ENCODE peak calls at places on chromosomes 7 and 10, in seven cellular contexts. P is breast epithelium, Z is nephron progenitor cell, B is GM06990, D is Peyer's patch, Q is fibroblast of mammary gland, Y is NB4. T is an unnamed sample.

GRCh38 chr10:32957341-32958084 is 517 bp downstream of the ITGB1 start:
- DNase-seq in Y (peak; percentile 64), D (peak; percentile 72), Q (no peak), Z (peak; percentile 60), P (peak; percentile 54), B (peak; percentile 57), T (peak; percentile 38)

GRCh38 chr7:137342340-137342739 is 1.2 kb downstream of the PTN start:
- DNase-seq in Q (no peak), P (no peak), D (no peak), Y (no peak), Z (no peak), B (no peak), T (no peak)

GRCh38 chr7:141355057-141355456 is 196.2 kb upstream of the AGK start:
- DNase-seq in D (no peak), Q (peak; percentile 87), Z (no peak), Y (no peak), P (no peak), B (no peak), T (no peak)

GRCh38 chr7:37912756-37913155 is 3.9 kb downstream of the SFRP4 start:
- DNase-seq in Q (no peak), D (no peak), B (no peak), Z (no peak), Y (no peak), P (no peak), T (no peak)

GRCh38 chr10:21534611-21535493 is 820 bp downstream of the MLLT10 start:
- DNase-seq in B (peak; percentile 46), Q (peak; percentile 52), D (peak; percentile 80), Y (peak; percentile 68), P (no peak), Z (peak; percentile 77), T (peak; percentile 72)

GRCh38 chr7:34069676-34070075 is 164.3 kb downstream of the BMPER start:
- DNase-seq in Z (no peak), Y (no peak), Q (peak; percentile 59), B (no peak), P (no peak), D (no peak), T (no peak)

GRCh38 chr10:91909178-91909677 is at the start of gene FGFBP3:
- DNase-seq in Y (peak; percentile 93), D (peak; percentile 51), B (no peak), Z (peak; percentile 60), P (no peak), Q (peak; percentile 44), T (no peak)

GRCh38 chr10:102280397-102281015 is 35.2 kb downstream of the GBF1 start:
- DNase-seq in Q (peak; percentile 30), D (no peak), Z (no peak), P (no peak), B (no peak), Y (no peak), T (no peak)

GRCh38 chr10:3955493-3955892 is 170.5 kb upstream of the KLF6 start:
- DNase-seq in B (no peak), P (no peak), Y (no peak), D (no peak), Q (no peak), Z (peak; percentile 23), T (no peak)

GRCh38 chr10:105237685-105238084 is 596.6 kb downstream of the SORCS3 start:
- DNase-seq in D (no peak), B (no peak), P (no peak), Q (no peak), Y (no peak), Z (no peak), T (no peak)

GRCh38 chr10:98047009-98047741 is 16.8 kb upstream of the CRTAC1 start:
- DNase-seq in D (no peak), Q (no peak), Y (no peak), P (no peak), B (no peak), Z (no peak), T (no peak)

GRCh38 chr10:66747451-66747850 is 178.4 kb upstream of the LRRTM3 start:
- DNase-seq in Z (no peak), B (no peak), P (no peak), Q (peak; percentile 14), Y (no peak), D (no peak), T (no peak)

GRCh38 chr10:6924166-6924565 is 344.1 kb upstream of the PRKCQ start:
- DNase-seq in Q (peak; percentile 41), Y (peak; percentile 27), P (no peak), B (no peak), Z (no peak), D (no peak), T (no peak)

GRCh38 chr7:96118449-96119001 is 203.4 kb downstream of the SLC25A13 start:
- DNase-seq in Y (peak; percentile 23), B (no peak), Q (no peak), P (no peak), Z (peak; percentile 19), D (no peak), T (no peak)

GRCh38 chr10:132360766-132361447 is 28.9 kb downstream of the LRRC27 start:
- DNase-seq in D (peak; percentile 60), Q (no peak), P (no peak), Z (peak; percentile 47), B (no peak), Y (peak; percentile 48), T (no peak)

GRCh38 chr7:6252310-6252709 is 20.1 kb downstream of the CYTH3 start:
- DNase-seq in P (no peak), Z (no peak), Y (no peak), Q (peak; percentile 66), D (no peak), B (no peak), T (no peak)

GRCh38 chr7:70215491-70215890 is 617.2 kb downstream of the AUTS2 start:
- DNase-seq in Y (peak; percentile 38), Z (no peak), Q (peak; percentile 91), P (no peak), D (no peak), B (peak; percentile 29), T (peak; percentile 24)

GRCh38 chr7:138584696-138585095 is 116.5 kb downstream of the SVOPL start:
- DNase-seq in D (no peak), Y (no peak), B (no peak), Z (no peak), Q (peak; percentile 50), P (no peak), T (no peak)

GRCh38 chr10:16119445-16119844 is 259.1 kb upstream of the MINDY3 start:
- DNase-seq in P (no peak), Q (no peak), Y (no peak), Z (peak; percentile 13), D (no peak), B (no peak), T (no peak)

GRCh38 chr10:117413928-117414618 is 38.8 kb upstream of the PDZD8 start:
- DNase-seq in P (no peak), B (no peak), Y (no peak), D (no peak), Q (peak; percentile 83), Z (no peak), T (no peak)

GRCh38 chr7:44057181-44057848 is 8.1 kb downstream of the PGAM2 start:
- DNase-seq in Q (no peak), B (no peak), D (peak; percentile 42), Y (no peak), Z (no peak), P (no peak), T (no peak)

GRCh38 chr10:133445268-133445732 is 8.4 kb upstream of the SCART1 start:
- DNase-seq in Z (no peak), B (no peak), Y (no peak), P (peak; percentile 48), D (no peak), Q (no peak), T (no peak)

GRCh38 chr7:13016036-13016581 is 328.7 kb downstream of the ARL4A start:
- DNase-seq in P (no peak), D (no peak), Y (no peak), Q (peak; percentile 41), Z (no peak), B (no peak), T (no peak)

GRCh38 chr7:129370812-129371211 is 63.4 kb upstream of the STRIP2 start:
- DNase-seq in Y (peak; percentile 57), P (no peak), B (no peak), Q (no peak), D (no peak), Z (no peak), T (no peak)

DNA sequence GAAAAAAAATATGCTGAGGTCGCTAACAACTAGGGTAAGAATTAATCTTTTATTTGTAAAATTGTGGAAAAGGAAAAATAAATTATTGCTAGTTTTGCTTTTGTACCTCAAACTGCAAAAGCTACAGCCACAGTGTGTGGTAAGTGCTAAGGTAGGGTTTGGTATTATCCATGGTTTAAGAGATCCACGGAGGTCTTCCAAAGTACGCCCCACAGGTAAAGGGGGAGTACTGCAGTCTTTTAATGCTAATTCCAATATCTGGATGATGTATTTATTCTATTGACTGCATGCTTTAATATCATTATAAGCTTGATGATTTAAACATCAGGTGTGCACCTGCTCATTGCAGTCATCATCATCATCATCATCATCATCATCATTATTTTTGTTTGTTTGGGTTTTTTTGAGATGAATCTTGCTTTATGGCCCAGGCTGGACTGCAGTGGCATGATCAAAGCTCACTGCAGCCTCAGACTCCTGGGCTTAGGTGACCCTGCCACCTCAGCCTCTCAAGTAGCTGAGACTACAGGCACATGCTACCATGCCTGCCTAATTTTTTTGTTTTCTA is 38.4 kb upstream of the BMS1 start:
- DNase-seq in Y (no peak), B (no peak), P (no peak), Q (no peak), D (no peak), Z (no peak), T (no peak)
- TF ChIP-seq CTCF in Y (no peak), B (no peak), P (no peak), Q (no peak), D (no peak), Z (no peak), T (no peak)

DNA sequence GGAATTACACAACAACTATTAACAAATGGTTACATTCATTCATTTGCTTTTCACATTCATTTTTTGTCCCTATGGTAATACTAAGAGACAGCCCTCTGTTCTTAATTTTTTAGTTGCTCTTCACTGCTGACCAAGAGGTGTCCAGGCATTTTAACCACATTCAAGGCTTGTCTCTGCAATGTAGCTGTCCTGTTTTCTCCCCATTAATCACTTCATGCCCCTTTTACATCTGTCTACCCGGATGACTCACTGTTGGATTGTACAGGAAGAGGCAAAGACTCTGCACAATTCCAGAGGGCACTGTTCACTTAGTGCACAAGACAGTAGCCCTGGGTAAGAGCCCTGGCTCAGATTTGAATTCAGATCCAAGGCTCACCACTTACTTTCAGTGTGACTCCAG is 168.5 kb downstream of the NOC3L start:
- DNase-seq in Z (no peak), P (no peak), Y (no peak), D (no peak), Q (peak; percentile 80), B (no peak), T (no peak)
- TF ChIP-seq CTCF in Z (no peak), P (no peak), Y (no peak), D (no peak), Q (peak; percentile 20), B (no peak), T (no peak)

GRCh38 chr7:108452707-108453106 is 3.5 kb downstream of the NRCAM start:
- DNase-seq in B (no peak), D (no peak), Q (peak; percentile 63), Z (no peak), Y (peak; percentile 58), P (no peak), T (peak; percentile 62)
- TF ChIP-seq CTCF in B (peak; percentile 59), D (peak; percentile 8), Q (peak; percentile 75), Z (peak; percentile 47), Y (peak; percentile 70), P (no peak), T (peak; percentile 44)

DNA sequence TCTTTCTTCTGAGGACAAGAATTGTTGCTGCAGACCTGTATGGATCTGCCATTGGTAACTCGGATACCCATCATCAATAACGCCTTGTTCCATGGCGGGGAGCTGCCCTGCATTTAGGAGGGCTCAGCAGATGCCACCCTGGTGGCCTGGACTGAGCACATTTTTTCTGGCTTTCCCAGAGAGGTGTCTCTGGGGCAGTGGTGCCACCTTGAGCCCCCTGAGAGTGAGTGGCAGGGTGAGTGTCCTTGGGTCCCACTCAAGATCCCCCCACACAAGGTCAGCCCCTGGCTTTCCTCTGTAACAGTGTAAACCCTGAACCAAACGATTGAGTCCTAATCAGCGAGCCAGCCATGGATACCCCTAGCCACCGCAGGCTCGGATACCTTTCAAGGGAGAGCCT is 258.6 kb downstream of the GLRX3 start:
- DNase-seq in Q (no peak), B (no peak), D (no peak), P (no peak), Y (no peak), Z (no peak), T (no peak)
- TF ChIP-seq CTCF in Q (no peak), B (no peak), D (no peak), P (no peak), Y (no peak), Z (no peak), T (no peak)